ENCODE peak calls at places on chromosomes 2 and 18, in nine cellular contexts. One of them, this sample, is unnamed.

GRCh38 chr18:10101293-10101701 is 187.5 kb downstream of the VAPA start:
- DNase-seq in hepatocyte: no peak
- DNase-seq in GM23248: peak; percentile 66
- DNase-seq in dorsolateral prefrontal cortex: no peak
- DNase-seq in colonic mucosa: no peak
- DNase-seq in esophagus squamous epithelium: no peak
- DNase-seq in breast epithelium: no peak
- DNase-seq in neuronal stem cell: no peak
- DNase-seq in adrenal gland: peak; percentile 55
- DNase-seq in this sample: no peak

GRCh38 chr2:96208144-96209010 is at the start of gene STARD7:
- DNase-seq in hepatocyte: peak; percentile 99
- DNase-seq in GM23248: peak; percentile 98
- DNase-seq in dorsolateral prefrontal cortex: peak; percentile 96
- DNase-seq in colonic mucosa: peak; percentile 99
- DNase-seq in esophagus squamous epithelium: peak; percentile 92
- DNase-seq in breast epithelium: peak; percentile 97
- DNase-seq in neuronal stem cell: peak; percentile 97
- DNase-seq in adrenal gland: peak; percentile 99
- DNase-seq in this sample: peak; percentile 99

GRCh38 chr2:898319-898718 is 52.3 kb upstream of the SNTG2 start:
- DNase-seq in hepatocyte: peak; percentile 21
- DNase-seq in GM23248: no peak
- DNase-seq in dorsolateral prefrontal cortex: no peak
- DNase-seq in colonic mucosa: no peak
- DNase-seq in esophagus squamous epithelium: no peak
- DNase-seq in breast epithelium: no peak
- DNase-seq in neuronal stem cell: no peak
- DNase-seq in adrenal gland: no peak
- DNase-seq in this sample: peak; percentile 52

GRCh38 chr2:44793322-44793870 is 148.1 kb upstream of the SIX3 start:
- DNase-seq in hepatocyte: peak; percentile 60
- DNase-seq in GM23248: peak; percentile 48
- DNase-seq in dorsolateral prefrontal cortex: no peak
- DNase-seq in colonic mucosa: no peak
- DNase-seq in esophagus squamous epithelium: no peak
- DNase-seq in breast epithelium: no peak
- DNase-seq in neuronal stem cell: no peak
- DNase-seq in adrenal gland: no peak
- DNase-seq in this sample: no peak

GRCh38 chr2:19319064-19319463 is 39.4 kb downstream of the OSR1 start:
- DNase-seq in hepatocyte: no peak
- DNase-seq in GM23248: no peak
- DNase-seq in dorsolateral prefrontal cortex: no peak
- DNase-seq in colonic mucosa: no peak
- DNase-seq in esophagus squamous epithelium: no peak
- DNase-seq in breast epithelium: no peak
- DNase-seq in neuronal stem cell: no peak
- DNase-seq in adrenal gland: no peak
- DNase-seq in this sample: no peak

GRCh38 chr2:71692621-71693277 is 239.4 kb downstream of the DYSF start:
- DNase-seq in hepatocyte: no peak
- DNase-seq in GM23248: no peak
- DNase-seq in dorsolateral prefrontal cortex: no peak
- DNase-seq in colonic mucosa: no peak
- DNase-seq in esophagus squamous epithelium: no peak
- DNase-seq in breast epithelium: no peak
- DNase-seq in neuronal stem cell: no peak
- DNase-seq in adrenal gland: no peak
- DNase-seq in this sample: no peak

GRCh38 chr2:37877457-37878315 is 47.4 kb upstream of the RMDN2 start:
- DNase-seq in hepatocyte: peak; percentile 77
- DNase-seq in GM23248: peak; percentile 79
- DNase-seq in dorsolateral prefrontal cortex: no peak
- DNase-seq in colonic mucosa: peak; percentile 60
- DNase-seq in esophagus squamous epithelium: no peak
- DNase-seq in breast epithelium: no peak
- DNase-seq in neuronal stem cell: peak; percentile 65
- DNase-seq in adrenal gland: peak; percentile 47
- DNase-seq in this sample: no peak

GRCh38 chr2:85924522-85924921 is 35.7 kb upstream of the ST3GAL5 start:
- DNase-seq in hepatocyte: peak; percentile 55
- DNase-seq in GM23248: peak; percentile 83
- DNase-seq in dorsolateral prefrontal cortex: no peak
- DNase-seq in colonic mucosa: peak; percentile 30
- DNase-seq in esophagus squamous epithelium: no peak
- DNase-seq in breast epithelium: peak; percentile 92
- DNase-seq in neuronal stem cell: no peak
- DNase-seq in adrenal gland: peak; percentile 73
- DNase-seq in this sample: no peak

GRCh38 chr2:10868465-10869314 is 43.0 kb upstream of the KCNF1 start:
- DNase-seq in hepatocyte: no peak
- DNase-seq in GM23248: peak; percentile 87
- DNase-seq in dorsolateral prefrontal cortex: no peak
- DNase-seq in colonic mucosa: no peak
- DNase-seq in esophagus squamous epithelium: no peak
- DNase-seq in breast epithelium: no peak
- DNase-seq in neuronal stem cell: no peak
- DNase-seq in adrenal gland: no peak
- DNase-seq in this sample: no peak

GRCh38 chr2:127185093-127185492 is 35.0 kb downstream of the CYP27C1 start:
- DNase-seq in hepatocyte: no peak
- DNase-seq in GM23248: no peak
- DNase-seq in dorsolateral prefrontal cortex: no peak
- DNase-seq in colonic mucosa: no peak
- DNase-seq in esophagus squamous epithelium: no peak
- DNase-seq in breast epithelium: no peak
- DNase-seq in neuronal stem cell: no peak
- DNase-seq in adrenal gland: no peak
- DNase-seq in this sample: no peak

GRCh38 chr2:170715062-170715931 is at the start of gene SP5:
- DNase-seq in hepatocyte: peak; percentile 81
- DNase-seq in GM23248: peak; percentile 50
- DNase-seq in dorsolateral prefrontal cortex: no peak
- DNase-seq in colonic mucosa: peak; percentile 65
- DNase-seq in esophagus squamous epithelium: no peak
- DNase-seq in breast epithelium: no peak
- DNase-seq in neuronal stem cell: peak; percentile 84
- DNase-seq in adrenal gland: peak; percentile 84
- DNase-seq in this sample: peak; percentile 72

GRCh38 chr2:170712653-170713279 is 2.4 kb upstream of the SP5 start:
- DNase-seq in hepatocyte: no peak
- DNase-seq in GM23248: no peak
- DNase-seq in dorsolateral prefrontal cortex: no peak
- DNase-seq in colonic mucosa: no peak
- DNase-seq in esophagus squamous epithelium: no peak
- DNase-seq in breast epithelium: no peak
- DNase-seq in neuronal stem cell: no peak
- DNase-seq in adrenal gland: no peak
- DNase-seq in this sample: no peak

GRCh38 chr2:170714156-170715061 is 728 bp upstream of the SP5 start:
- DNase-seq in hepatocyte: peak; percentile 74
- DNase-seq in GM23248: peak; percentile 22
- DNase-seq in dorsolateral prefrontal cortex: no peak
- DNase-seq in colonic mucosa: peak; percentile 51
- DNase-seq in esophagus squamous epithelium: no peak
- DNase-seq in breast epithelium: no peak
- DNase-seq in neuronal stem cell: peak; percentile 31
- DNase-seq in adrenal gland: peak; percentile 57
- DNase-seq in this sample: peak; percentile 19

GRCh38 chr2:170711774-170712652 is 3.1 kb upstream of the SP5 start:
- DNase-seq in hepatocyte: peak; percentile 32
- DNase-seq in GM23248: no peak
- DNase-seq in dorsolateral prefrontal cortex: no peak
- DNase-seq in colonic mucosa: peak; percentile 17
- DNase-seq in esophagus squamous epithelium: no peak
- DNase-seq in breast epithelium: no peak
- DNase-seq in neuronal stem cell: peak; percentile 36
- DNase-seq in adrenal gland: peak; percentile 21
- DNase-seq in this sample: no peak

DNA sequence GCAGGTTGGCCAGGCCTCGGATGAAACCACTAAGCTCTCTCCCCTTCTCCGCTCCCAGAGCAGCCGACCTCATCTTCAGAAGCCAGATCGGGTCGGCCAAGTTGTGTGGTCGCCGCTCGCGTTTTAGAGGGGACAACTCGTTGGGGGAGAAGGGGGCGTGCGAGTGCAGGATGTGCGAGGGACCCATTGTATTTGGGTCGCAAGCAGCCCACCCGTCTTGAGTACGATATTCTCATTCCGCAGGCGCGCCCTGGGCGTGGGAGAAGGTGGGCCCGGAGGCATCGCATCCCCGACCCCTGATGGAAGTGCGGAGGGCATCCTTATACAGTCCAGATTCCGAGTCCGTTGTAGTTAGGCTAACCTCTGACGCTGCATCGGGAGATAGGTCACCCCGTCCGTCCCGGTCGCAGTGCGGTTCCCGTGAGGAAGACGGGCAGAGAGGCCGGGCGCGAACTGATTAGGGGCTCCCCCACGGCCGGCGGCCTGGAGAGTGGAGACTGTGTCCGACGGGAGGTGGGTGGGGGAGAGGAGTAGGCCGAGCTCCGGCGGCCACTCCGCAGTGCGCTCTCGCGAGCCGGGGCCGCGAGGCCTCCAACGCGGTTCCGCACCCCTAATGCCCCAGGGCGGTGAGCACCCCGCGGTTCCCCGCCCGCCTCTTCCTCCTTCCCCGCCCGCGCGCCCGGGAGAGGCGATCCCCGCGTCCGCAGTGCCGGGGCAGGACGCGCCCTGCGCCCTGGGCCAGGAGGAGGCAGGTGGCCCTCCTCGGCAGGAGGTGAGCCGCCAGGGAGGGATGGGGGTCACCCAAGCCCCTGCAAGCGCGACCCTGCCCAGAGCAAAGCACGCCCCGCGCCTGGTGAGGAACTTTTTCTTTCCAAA is 1.6 kb upstream of the SP5 start:
- DNase-seq in hepatocyte: peak; percentile 31
- DNase-seq in GM23248: no peak
- DNase-seq in dorsolateral prefrontal cortex: no peak
- DNase-seq in colonic mucosa: peak; percentile 20
- DNase-seq in esophagus squamous epithelium: no peak
- DNase-seq in breast epithelium: no peak
- DNase-seq in neuronal stem cell: no peak
- DNase-seq in adrenal gland: peak; percentile 23
- DNase-seq in this sample: no peak
- H3K27ac ChIP-seq in hepatocyte: peak overlapping the region; percentile 33
- H3K27ac ChIP-seq in GM23248: no peak overlapping the region
- H3K27ac ChIP-seq in dorsolateral prefrontal cortex: no peak overlapping the region
- H3K27ac ChIP-seq in colonic mucosa: no peak overlapping the region
- H3K27ac ChIP-seq in esophagus squamous epithelium: peak overlapping the region; percentile 62
- H3K27ac ChIP-seq in breast epithelium: peak overlapping the region; percentile 76
- H3K27ac ChIP-seq in neuronal stem cell: no peak overlapping the region
- H3K27ac ChIP-seq in adrenal gland: peak overlapping the region; percentile 74
- H3K27ac ChIP-seq in this sample: no peak overlapping the region

DNA sequence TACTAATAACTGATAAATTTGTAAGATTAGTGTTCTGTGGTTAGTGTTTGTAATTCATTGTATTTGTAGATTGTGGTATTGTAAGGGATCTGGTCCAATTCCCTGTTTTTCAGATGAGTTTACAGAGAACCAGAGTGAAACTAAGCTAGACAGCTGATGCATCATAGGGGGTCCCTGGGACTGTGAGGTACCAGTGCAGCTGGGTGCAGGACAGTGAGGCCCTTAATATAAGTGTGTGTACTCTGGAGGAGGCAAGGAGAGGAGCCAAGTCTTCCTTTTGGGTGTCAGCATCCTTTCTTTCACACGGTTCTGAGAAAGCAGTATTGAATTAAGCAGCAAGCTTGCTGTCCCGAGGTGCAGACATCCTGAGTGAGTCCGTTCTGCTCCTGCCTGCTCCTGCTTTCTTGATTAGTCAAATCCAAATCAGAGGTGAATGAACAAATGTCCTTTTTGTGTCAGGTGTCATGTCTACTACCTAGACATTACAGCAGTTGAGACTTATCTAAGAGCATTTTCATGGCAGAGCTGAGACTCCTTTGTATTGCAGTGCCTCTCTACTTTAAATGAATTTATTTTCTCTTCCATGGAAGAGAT is 194.9 kb downstream of the MCFD2 start:
- DNase-seq in hepatocyte: no peak
- DNase-seq in GM23248: peak; percentile 52
- DNase-seq in dorsolateral prefrontal cortex: no peak
- DNase-seq in colonic mucosa: no peak
- DNase-seq in esophagus squamous epithelium: no peak
- DNase-seq in breast epithelium: no peak
- DNase-seq in neuronal stem cell: no peak
- DNase-seq in adrenal gland: no peak
- DNase-seq in this sample: no peak
- H3K4me3 ChIP-seq in hepatocyte: no peak overlapping the region
- H3K4me3 ChIP-seq in GM23248: peak overlapping the region; percentile 67
- H3K4me3 ChIP-seq in dorsolateral prefrontal cortex: no peak overlapping the region
- H3K4me3 ChIP-seq in colonic mucosa: no peak overlapping the region
- H3K4me3 ChIP-seq in esophagus squamous epithelium: no peak overlapping the region
- H3K4me3 ChIP-seq in breast epithelium: peak overlapping the region; percentile 27
- H3K4me3 ChIP-seq in neuronal stem cell: no peak overlapping the region
- H3K4me3 ChIP-seq in adrenal gland: no peak overlapping the region
- H3K4me3 ChIP-seq in this sample: no peak overlapping the region

DNA sequence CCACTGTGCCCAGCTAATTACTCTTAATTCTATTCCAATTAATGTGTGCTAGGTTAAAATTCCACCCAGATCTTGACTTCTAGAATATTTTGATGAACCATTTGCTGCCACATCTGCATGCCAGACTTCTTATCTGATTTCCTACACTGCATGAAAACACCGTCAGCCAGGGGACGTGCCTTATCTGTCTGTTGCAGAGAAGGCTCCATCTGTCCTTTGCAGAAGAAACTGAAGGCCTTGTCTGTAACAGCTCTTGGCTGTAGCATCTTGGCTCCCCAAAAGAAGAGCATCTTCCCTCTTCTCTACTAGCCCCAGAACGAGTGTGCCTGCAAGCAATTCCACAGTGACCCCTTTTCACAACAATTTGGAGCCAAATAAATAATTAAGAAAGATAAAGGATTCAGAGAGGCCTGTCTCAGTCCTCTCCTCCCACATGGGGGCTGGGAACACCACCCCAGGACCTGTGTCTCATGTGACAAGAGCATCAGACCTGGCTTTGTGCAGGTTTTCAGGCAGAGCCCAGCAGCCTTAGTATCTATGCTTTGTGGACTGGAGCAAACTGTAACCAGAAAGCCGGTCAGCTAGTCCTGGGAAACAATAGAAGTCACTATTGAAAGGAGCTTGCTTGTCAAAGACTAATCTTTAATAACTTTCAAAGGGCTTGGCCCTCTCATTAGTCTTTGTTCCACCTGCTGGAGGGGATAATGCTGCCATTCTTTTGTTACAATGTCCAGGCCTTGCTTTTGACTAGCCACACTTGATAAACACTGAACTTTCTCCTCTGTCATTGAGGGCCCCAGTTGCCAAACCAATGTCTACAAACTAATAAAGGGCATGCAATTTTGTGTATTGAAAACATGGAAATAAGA is 84.0 kb upstream of the NEUROD1 start:
- DNase-seq in hepatocyte: no peak
- DNase-seq in GM23248: no peak
- DNase-seq in dorsolateral prefrontal cortex: no peak
- DNase-seq in colonic mucosa: no peak
- DNase-seq in esophagus squamous epithelium: no peak
- DNase-seq in breast epithelium: no peak
- DNase-seq in neuronal stem cell: no peak
- DNase-seq in adrenal gland: no peak
- DNase-seq in this sample: no peak
- H3K27ac ChIP-seq in hepatocyte: no peak overlapping the region
- H3K27ac ChIP-seq in GM23248: no peak overlapping the region
- H3K27ac ChIP-seq in dorsolateral prefrontal cortex: no peak overlapping the region
- H3K27ac ChIP-seq in colonic mucosa: no peak overlapping the region
- H3K27ac ChIP-seq in esophagus squamous epithelium: no peak overlapping the region
- H3K27ac ChIP-seq in breast epithelium: no peak overlapping the region
- H3K27ac ChIP-seq in neuronal stem cell: peak overlapping the region; percentile 9
- H3K27ac ChIP-seq in adrenal gland: no peak overlapping the region
- H3K27ac ChIP-seq in this sample: no peak overlapping the region

GRCh38 chr2:177429688-177430325 is 37.2 kb downstream of the AGPS start:
- DNase-seq in hepatocyte: no peak
- DNase-seq in GM23248: peak; percentile 94
- DNase-seq in dorsolateral prefrontal cortex: no peak
- DNase-seq in colonic mucosa: no peak
- DNase-seq in esophagus squamous epithelium: no peak
- DNase-seq in breast epithelium: no peak
- DNase-seq in neuronal stem cell: no peak
- DNase-seq in adrenal gland: no peak
- DNase-seq in this sample: no peak
- H3K4me3 ChIP-seq in hepatocyte: no peak overlapping the region
- H3K4me3 ChIP-seq in GM23248: no peak overlapping the region
- H3K4me3 ChIP-seq in dorsolateral prefrontal cortex: no peak overlapping the region
- H3K4me3 ChIP-seq in colonic mucosa: no peak overlapping the region
- H3K4me3 ChIP-seq in esophagus squamous epithelium: no peak overlapping the region
- H3K4me3 ChIP-seq in breast epithelium: no peak overlapping the region
- H3K4me3 ChIP-seq in neuronal stem cell: no peak overlapping the region
- H3K4me3 ChIP-seq in adrenal gland: no peak overlapping the region
- H3K4me3 ChIP-seq in this sample: no peak overlapping the region